ENCODE peak calls at places on chromosomes 16 and 17, in ten cellular contexts. O, P, V, N, U, J, C, M, I and H are unnamed samples.

GRCh38 chr16:53626816-53627215 is 76.8 kb downstream of the RPGRIP1L start:
- DNase-seq in P (no peak), U (no peak), V (no peak), I (no peak), C (no peak), O (no peak), J (no peak), M (no peak), N (no peak), H (no peak)

GRCh38 chr17:61875804-61876203 is 12.5 kb upstream of the BRIP1 start:
- DNase-seq in J (no peak), I (no peak), O (no peak), M (no peak), N (no peak), P (no peak), U (no peak), V (no peak), C (no peak), H (no peak)

GRCh38 chr17:34401165-34401564 is 38.1 kb upstream of the CCL1 start:
- DNase-seq in C (no peak), M (no peak), V (no peak), J (no peak), N (no peak), U (no peak), P (no peak), I (no peak), O (no peak), H (no peak)

GRCh38 chr17:80441133-80441578 is 26.2 kb downstream of the ENDOV start:
- DNase-seq in I (peak), V (no peak), U (peak), O (peak), M (peak), P (peak), J (no peak), N (no peak), C (peak), H (peak)

GRCh38 chr16:85437161-85438052 is 175.7 kb upstream of the GSE1 start:
- DNase-seq in C (no peak), N (no peak), O (no peak), I (no peak), P (no peak), U (no peak), M (no peak), V (no peak), J (peak), H (no peak)

GRCh38 chr17:55159251-55159650 is 105.5 kb upstream of the HLF start:
- DNase-seq in N (no peak), U (no peak), O (peak), C (no peak), P (no peak), M (no peak), I (no peak), V (no peak), J (no peak), H (no peak)

GRCh38 chr16:67843343-67843765 is 1.2 kb downstream of the THAP11 start:
- DNase-seq in N (no peak), P (no peak), I (no peak), U (no peak), O (no peak), J (no peak), V (no peak), C (no peak), M (no peak), H (no peak)

GRCh38 chr16:79595261-79595660 is 5.3 kb downstream of the MAF start:
- DNase-seq in J (no peak), I (no peak), P (no peak), U (no peak), M (no peak), N (no peak), C (no peak), O (no peak), V (no peak), H (no peak)

GRCh38 chr17:51613255-51613654 is 352.9 kb downstream of the UTP18 start:
- DNase-seq in U (no peak), C (no peak), M (no peak), I (no peak), V (no peak), O (no peak), P (no peak), N (no peak), J (no peak), H (no peak)

GRCh38 chr16:35308674-35309073 is 1849.3 kb downstream of the TP53TG3F start:
- DNase-seq in V (no peak), P (no peak), U (no peak), J (no peak), I (no peak), N (no peak), O (no peak), M (no peak), C (no peak), H (no peak)

GRCh38 chr17:28185658-28186057 is 133.3 kb upstream of the TMEM97 start:
- DNase-seq in M (no peak), P (no peak), N (no peak), V (no peak), C (no peak), O (no peak), I (no peak), J (no peak), U (no peak), H (no peak)

GRCh38 chr17:58279016-58279671 is 1.6 kb downstream of the MPO start:
- DNase-seq in J (no peak), O (peak), I (peak), U (no peak), C (peak), P (peak), V (no peak), M (peak), N (no peak), H (no peak)

GRCh38 chr16:15829460-15829859 is 27.4 kb downstream of the MYH11 start:
- DNase-seq in V (no peak), I (peak), J (peak), M (no peak), C (peak), P (peak), N (no peak), O (peak), U (no peak), H (no peak)